ENCODE peak calls at places on chromosomes 16 and 17, in nine cellular contexts. One of them, this sample, is unnamed.

GRCh38 chr17:64739316-64740058 is 77.4 kb upstream of the SMURF2 start:
- DNase-seq in astrocyte of the cerebellum: no peak
- DNase-seq in fibroblast of the aortic adventitia: peak
- DNase-seq in thoracic aorta: no peak
- DNase-seq in NT2/D1: no peak
- DNase-seq in cardiac muscle cell: peak
- DNase-seq in dorsolateral prefrontal cortex: no peak
- DNase-seq in spleen: no peak
- DNase-seq in colonic mucosa: no peak
- DNase-seq in this sample: no peak

GRCh38 chr16:56824335-56824734 is 40.7 kb upstream of the SLC12A3 start:
- DNase-seq in astrocyte of the cerebellum: no peak
- DNase-seq in fibroblast of the aortic adventitia: no peak
- DNase-seq in thoracic aorta: no peak
- DNase-seq in NT2/D1: no peak
- DNase-seq in cardiac muscle cell: no peak
- DNase-seq in dorsolateral prefrontal cortex: peak
- DNase-seq in spleen: no peak
- DNase-seq in colonic mucosa: peak
- DNase-seq in this sample: no peak

GRCh38 chr16:359067-359763 is 6.7 kb upstream of the AXIN1 start:
- DNase-seq in astrocyte of the cerebellum: no peak
- DNase-seq in fibroblast of the aortic adventitia: no peak
- DNase-seq in thoracic aorta: no peak
- DNase-seq in NT2/D1: no peak
- DNase-seq in cardiac muscle cell: no peak
- DNase-seq in dorsolateral prefrontal cortex: no peak
- DNase-seq in spleen: peak
- DNase-seq in colonic mucosa: no peak
- DNase-seq in this sample: no peak

GRCh38 chr17:4715071-4715749 is 4.8 kb downstream of the ARRB2 start:
- DNase-seq in astrocyte of the cerebellum: no peak
- DNase-seq in fibroblast of the aortic adventitia: no peak
- DNase-seq in thoracic aorta: no peak
- DNase-seq in NT2/D1: no peak
- DNase-seq in cardiac muscle cell: no peak
- DNase-seq in dorsolateral prefrontal cortex: no peak
- DNase-seq in spleen: peak
- DNase-seq in colonic mucosa: no peak
- DNase-seq in this sample: no peak

GRCh38 chr17:61659437-61659836 is 68.4 kb upstream of the NACA2 start:
- DNase-seq in astrocyte of the cerebellum: no peak
- DNase-seq in fibroblast of the aortic adventitia: peak
- DNase-seq in thoracic aorta: no peak
- DNase-seq in NT2/D1: no peak
- DNase-seq in cardiac muscle cell: no peak
- DNase-seq in dorsolateral prefrontal cortex: no peak
- DNase-seq in spleen: no peak
- DNase-seq in colonic mucosa: no peak
- DNase-seq in this sample: no peak

GRCh38 chr17:27357236-27357635 is 63.3 kb downstream of the WSB1 start:
- DNase-seq in astrocyte of the cerebellum: no peak
- DNase-seq in fibroblast of the aortic adventitia: no peak
- DNase-seq in thoracic aorta: no peak
- DNase-seq in NT2/D1: no peak
- DNase-seq in cardiac muscle cell: no peak
- DNase-seq in dorsolateral prefrontal cortex: no peak
- DNase-seq in spleen: no peak
- DNase-seq in colonic mucosa: no peak
- DNase-seq in this sample: no peak

GRCh38 chr16:72474511-72475123 is 302.7 kb upstream of the PMFBP1 start:
- DNase-seq in astrocyte of the cerebellum: peak
- DNase-seq in fibroblast of the aortic adventitia: peak
- DNase-seq in thoracic aorta: no peak
- DNase-seq in NT2/D1: no peak
- DNase-seq in cardiac muscle cell: peak
- DNase-seq in dorsolateral prefrontal cortex: no peak
- DNase-seq in spleen: no peak
- DNase-seq in colonic mucosa: no peak
- DNase-seq in this sample: no peak

GRCh38 chr17:64780096-64781012 is 118.2 kb upstream of the SMURF2 start:
- DNase-seq in astrocyte of the cerebellum: no peak
- DNase-seq in fibroblast of the aortic adventitia: no peak
- DNase-seq in thoracic aorta: no peak
- DNase-seq in NT2/D1: no peak
- DNase-seq in cardiac muscle cell: no peak
- DNase-seq in dorsolateral prefrontal cortex: no peak
- DNase-seq in spleen: peak
- DNase-seq in colonic mucosa: peak
- DNase-seq in this sample: no peak

GRCh38 chr16:2158262-2158638 is 2.7 kb downstream of the TRAF7 start:
- DNase-seq in astrocyte of the cerebellum: no peak
- DNase-seq in fibroblast of the aortic adventitia: no peak
- DNase-seq in thoracic aorta: no peak
- DNase-seq in NT2/D1: no peak
- DNase-seq in cardiac muscle cell: no peak
- DNase-seq in dorsolateral prefrontal cortex: no peak
- DNase-seq in spleen: no peak
- DNase-seq in colonic mucosa: no peak
- DNase-seq in this sample: no peak

GRCh38 chr16:2157480-2158261 is 2.1 kb downstream of the TRAF7 start:
- DNase-seq in astrocyte of the cerebellum: no peak
- DNase-seq in fibroblast of the aortic adventitia: no peak
- DNase-seq in thoracic aorta: no peak
- DNase-seq in NT2/D1: no peak
- DNase-seq in cardiac muscle cell: no peak
- DNase-seq in dorsolateral prefrontal cortex: no peak
- DNase-seq in spleen: no peak
- DNase-seq in colonic mucosa: peak
- DNase-seq in this sample: no peak

GRCh38 chr16:2160915-2161551 is 5.5 kb downstream of the TRAF7 start:
- DNase-seq in astrocyte of the cerebellum: no peak
- DNase-seq in fibroblast of the aortic adventitia: peak
- DNase-seq in thoracic aorta: no peak
- DNase-seq in NT2/D1: no peak
- DNase-seq in cardiac muscle cell: peak
- DNase-seq in dorsolateral prefrontal cortex: no peak
- DNase-seq in spleen: no peak
- DNase-seq in colonic mucosa: peak
- DNase-seq in this sample: no peak

GRCh38 chr16:2156849-2157224 is 1.3 kb downstream of the TRAF7 start:
- DNase-seq in astrocyte of the cerebellum: no peak
- DNase-seq in fibroblast of the aortic adventitia: no peak
- DNase-seq in thoracic aorta: no peak
- DNase-seq in NT2/D1: no peak
- DNase-seq in cardiac muscle cell: no peak
- DNase-seq in dorsolateral prefrontal cortex: no peak
- DNase-seq in spleen: no peak
- DNase-seq in colonic mucosa: no peak
- DNase-seq in this sample: no peak

GRCh38 chr16:2159052-2159838 is 3.7 kb downstream of the TRAF7 start:
- DNase-seq in astrocyte of the cerebellum: peak
- DNase-seq in fibroblast of the aortic adventitia: peak
- DNase-seq in thoracic aorta: no peak
- DNase-seq in NT2/D1: no peak
- DNase-seq in cardiac muscle cell: peak
- DNase-seq in dorsolateral prefrontal cortex: peak
- DNase-seq in spleen: no peak
- DNase-seq in colonic mucosa: peak
- DNase-seq in this sample: no peak
- H3K4me3 ChIP-seq in astrocyte of the cerebellum: peak
- H3K4me3 ChIP-seq in fibroblast of the aortic adventitia: peak
- H3K4me3 ChIP-seq in thoracic aorta: peak
- H3K4me3 ChIP-seq in NT2/D1: no peak
- H3K4me3 ChIP-seq in cardiac muscle cell: no peak
- H3K4me3 ChIP-seq in dorsolateral prefrontal cortex: peak
- H3K4me3 ChIP-seq in spleen: no peak
- H3K4me3 ChIP-seq in colonic mucosa: peak
- H3K4me3 ChIP-seq in this sample: no peak

GRCh38 chr17:6448473-6448872 is 4.2 kb downstream of the PIMREG start:
- DNase-seq in astrocyte of the cerebellum: no peak
- DNase-seq in fibroblast of the aortic adventitia: no peak
- DNase-seq in thoracic aorta: no peak
- DNase-seq in NT2/D1: no peak
- DNase-seq in cardiac muscle cell: no peak
- DNase-seq in dorsolateral prefrontal cortex: no peak
- DNase-seq in spleen: peak
- DNase-seq in colonic mucosa: no peak
- DNase-seq in this sample: no peak
- H3K4me3 ChIP-seq in astrocyte of the cerebellum: no peak
- H3K4me3 ChIP-seq in fibroblast of the aortic adventitia: no peak
- H3K4me3 ChIP-seq in thoracic aorta: no peak
- H3K4me3 ChIP-seq in NT2/D1: no peak
- H3K4me3 ChIP-seq in cardiac muscle cell: no peak
- H3K4me3 ChIP-seq in dorsolateral prefrontal cortex: no peak
- H3K4me3 ChIP-seq in spleen: no peak
- H3K4me3 ChIP-seq in colonic mucosa: no peak
- H3K4me3 ChIP-seq in this sample: no peak

GRCh38 chr17:44531019-44531418 is 26.3 kb upstream of the FZD2 start:
- DNase-seq in astrocyte of the cerebellum: no peak
- DNase-seq in fibroblast of the aortic adventitia: no peak
- DNase-seq in thoracic aorta: no peak
- DNase-seq in NT2/D1: no peak
- DNase-seq in cardiac muscle cell: no peak
- DNase-seq in dorsolateral prefrontal cortex: no peak
- DNase-seq in spleen: no peak
- DNase-seq in colonic mucosa: no peak
- DNase-seq in this sample: no peak

GRCh38 chr17:44536090-44536960 is 21.0 kb upstream of the FZD2 start:
- DNase-seq in astrocyte of the cerebellum: no peak
- DNase-seq in fibroblast of the aortic adventitia: no peak
- DNase-seq in thoracic aorta: no peak
- DNase-seq in NT2/D1: no peak
- DNase-seq in cardiac muscle cell: peak
- DNase-seq in dorsolateral prefrontal cortex: no peak
- DNase-seq in spleen: peak
- DNase-seq in colonic mucosa: no peak
- DNase-seq in this sample: no peak

GRCh38 chr17:44527954-44528353 is 24.7 kb upstream of the GPATCH8 start:
- DNase-seq in astrocyte of the cerebellum: no peak
- DNase-seq in fibroblast of the aortic adventitia: no peak
- DNase-seq in thoracic aorta: no peak
- DNase-seq in NT2/D1: no peak
- DNase-seq in cardiac muscle cell: no peak
- DNase-seq in dorsolateral prefrontal cortex: no peak
- DNase-seq in spleen: no peak
- DNase-seq in colonic mucosa: no peak
- DNase-seq in this sample: no peak

GRCh38 chr17:44529864-44530263 is 26.7 kb upstream of the GPATCH8 start:
- DNase-seq in astrocyte of the cerebellum: no peak
- DNase-seq in fibroblast of the aortic adventitia: no peak
- DNase-seq in thoracic aorta: no peak
- DNase-seq in NT2/D1: no peak
- DNase-seq in cardiac muscle cell: no peak
- DNase-seq in dorsolateral prefrontal cortex: no peak
- DNase-seq in spleen: no peak
- DNase-seq in colonic mucosa: no peak
- DNase-seq in this sample: no peak

GRCh38 chr17:44533533-44534246 is 23.6 kb upstream of the FZD2 start:
- DNase-seq in astrocyte of the cerebellum: peak
- DNase-seq in fibroblast of the aortic adventitia: peak
- DNase-seq in thoracic aorta: peak
- DNase-seq in NT2/D1: peak
- DNase-seq in cardiac muscle cell: peak
- DNase-seq in dorsolateral prefrontal cortex: peak
- DNase-seq in spleen: peak
- DNase-seq in colonic mucosa: peak
- DNase-seq in this sample: no peak
- H3K4me3 ChIP-seq in astrocyte of the cerebellum: no peak
- H3K4me3 ChIP-seq in fibroblast of the aortic adventitia: peak
- H3K4me3 ChIP-seq in thoracic aorta: peak
- H3K4me3 ChIP-seq in NT2/D1: no peak
- H3K4me3 ChIP-seq in cardiac muscle cell: no peak
- H3K4me3 ChIP-seq in dorsolateral prefrontal cortex: no peak
- H3K4me3 ChIP-seq in spleen: no peak
- H3K4me3 ChIP-seq in colonic mucosa: no peak
- H3K4me3 ChIP-seq in this sample: no peak

GRCh38 chr17:39619786-39620101 is 7.0 kb upstream of the PPP1R1B start:
- DNase-seq in astrocyte of the cerebellum: no peak
- DNase-seq in fibroblast of the aortic adventitia: no peak
- DNase-seq in thoracic aorta: no peak
- DNase-seq in NT2/D1: no peak
- DNase-seq in cardiac muscle cell: no peak
- DNase-seq in dorsolateral prefrontal cortex: no peak
- DNase-seq in spleen: no peak
- DNase-seq in colonic mucosa: no peak
- DNase-seq in this sample: no peak

GRCh38 chr17:39624313-39624712 is 2.4 kb upstream of the PPP1R1B start:
- DNase-seq in astrocyte of the cerebellum: no peak
- DNase-seq in fibroblast of the aortic adventitia: no peak
- DNase-seq in thoracic aorta: no peak
- DNase-seq in NT2/D1: no peak
- DNase-seq in cardiac muscle cell: no peak
- DNase-seq in dorsolateral prefrontal cortex: no peak
- DNase-seq in spleen: no peak
- DNase-seq in colonic mucosa: no peak
- DNase-seq in this sample: no peak

GRCh38 chr17:39623356-39623950 is 3.3 kb upstream of the PPP1R1B start:
- DNase-seq in astrocyte of the cerebellum: peak
- DNase-seq in fibroblast of the aortic adventitia: peak
- DNase-seq in thoracic aorta: peak
- DNase-seq in NT2/D1: no peak
- DNase-seq in cardiac muscle cell: peak
- DNase-seq in dorsolateral prefrontal cortex: peak
- DNase-seq in spleen: peak
- DNase-seq in colonic mucosa: peak
- DNase-seq in this sample: no peak

GRCh38 chr17:39622380-39623006 is 4.3 kb upstream of the PPP1R1B start:
- DNase-seq in astrocyte of the cerebellum: no peak
- DNase-seq in fibroblast of the aortic adventitia: no peak
- DNase-seq in thoracic aorta: no peak
- DNase-seq in NT2/D1: no peak
- DNase-seq in cardiac muscle cell: no peak
- DNase-seq in dorsolateral prefrontal cortex: no peak
- DNase-seq in spleen: no peak
- DNase-seq in colonic mucosa: no peak
- DNase-seq in this sample: no peak

DNA sequence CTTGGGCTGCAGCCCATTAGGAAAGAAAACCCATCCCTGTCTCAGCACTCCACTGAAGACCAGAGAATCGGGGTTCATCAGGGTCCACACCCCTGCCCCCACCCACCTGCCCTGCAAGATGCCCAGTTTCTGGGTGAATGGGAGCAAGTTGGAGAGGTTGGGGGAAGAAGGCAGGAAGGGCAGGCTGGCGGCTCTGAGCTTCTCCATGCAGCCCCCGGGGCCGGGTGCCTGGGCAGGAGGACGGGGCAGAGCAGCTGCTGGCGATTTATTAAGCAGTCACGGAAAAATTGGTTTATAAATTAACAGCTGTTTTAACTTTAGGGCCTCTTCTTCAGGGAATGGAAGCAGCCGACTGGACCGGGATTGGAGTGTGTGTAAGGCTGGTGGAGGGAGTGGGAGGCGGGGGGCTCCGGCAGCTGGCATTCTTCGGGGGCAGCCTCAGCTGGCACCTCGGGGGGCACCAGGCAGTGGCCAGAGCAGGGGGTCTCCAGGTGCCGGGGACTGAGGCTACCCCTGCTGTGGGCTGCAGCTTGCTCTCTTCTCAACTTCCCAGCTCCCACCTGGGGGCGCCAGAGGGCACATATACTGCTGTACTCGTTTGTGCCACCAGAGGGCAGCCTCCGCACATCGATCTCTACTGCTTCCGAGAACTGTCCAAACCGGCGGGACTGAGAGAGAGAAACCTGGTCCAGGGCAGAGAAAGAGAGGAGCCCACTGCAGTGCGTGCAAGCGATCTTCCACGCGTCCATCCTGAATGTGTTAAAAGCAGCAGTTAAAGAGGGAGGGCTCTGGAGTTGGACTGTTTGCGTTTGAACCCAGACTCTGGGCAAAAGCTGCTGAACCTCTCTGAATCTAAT is 5.0 kb upstream of the PPP1R1B start:
- DNase-seq in astrocyte of the cerebellum: peak
- DNase-seq in fibroblast of the aortic adventitia: peak
- DNase-seq in thoracic aorta: peak
- DNase-seq in NT2/D1: peak
- DNase-seq in cardiac muscle cell: peak
- DNase-seq in dorsolateral prefrontal cortex: peak
- DNase-seq in spleen: peak
- DNase-seq in colonic mucosa: peak
- DNase-seq in this sample: peak
- H3K4me3 ChIP-seq in astrocyte of the cerebellum: no peak
- H3K4me3 ChIP-seq in fibroblast of the aortic adventitia: no peak
- H3K4me3 ChIP-seq in thoracic aorta: peak
- H3K4me3 ChIP-seq in NT2/D1: no peak
- H3K4me3 ChIP-seq in cardiac muscle cell: no peak
- H3K4me3 ChIP-seq in dorsolateral prefrontal cortex: no peak
- H3K4me3 ChIP-seq in spleen: no peak
- H3K4me3 ChIP-seq in colonic mucosa: no peak
- H3K4me3 ChIP-seq in this sample: no peak